ENCODE peak calls at places on chromosome 7, in seven cellular contexts. U is IMR-90, A is H1, D is H9, Q is neuronal stem cell, W is mesenchymal stem cell, H is trophoblast cell. Y is an unnamed sample.

GRCh38 chr7:24963218-24963617 is 16.8 kb downstream of the OSBPL3 start:
- DNase-seq in U (peak; percentile 32), A (no peak), D (no peak), Q (no peak), W (peak; percentile 45), H (peak; percentile 34), Y (no peak)

GRCh38 chr7:21550821-21551531 is 8.1 kb downstream of the DNAH11 start:
- DNase-seq in U (no peak), A (no peak), D (peak; percentile 71), Q (no peak), W (no peak), H (peak; percentile 81), Y (peak; percentile 89)

GRCh38 chr7:8201846-8202441 is 60.0 kb downstream of the ICA1 start:
- DNase-seq in U (no peak), A (no peak), D (no peak), Q (no peak), W (no peak), H (no peak), Y (no peak)

GRCh38 chr7:155303039-155303593 is 5.4 kb downstream of the INSIG1 start:
- DNase-seq in U (no peak), A (no peak), D (no peak), Q (no peak), W (no peak), H (no peak), Y (no peak)

GRCh38 chr7:116679495-116679894 is 7.5 kb downstream of the MET start:
- DNase-seq in U (no peak), A (no peak), D (no peak), Q (no peak), W (no peak), H (no peak), Y (no peak)

GRCh38 chr7:97733276-97734206 is 1.7 kb downstream of the TAC1 start:
- DNase-seq in U (no peak), A (no peak), D (peak; percentile 64), Q (peak; percentile 54), W (no peak), H (no peak), Y (peak; percentile 62)

GRCh38 chr7:71414490-71414889 is 282.5 kb downstream of the GALNT17 start:
- DNase-seq in U (no peak), A (no peak), D (no peak), Q (no peak), W (no peak), H (no peak), Y (no peak)

GRCh38 chr7:91299952-91300775 is 35.9 kb downstream of the FZD1 start:
- DNase-seq in U (no peak), A (no peak), D (no peak), Q (no peak), W (no peak), H (peak; percentile 33), Y (no peak)

GRCh38 chr7:64101943-64102655 is 56.9 kb downstream of the ZNF727 start:
- DNase-seq in U (no peak), A (no peak), D (no peak), Q (no peak), W (no peak), H (no peak), Y (no peak)

GRCh38 chr7:117281562-117281961 is 41.3 kb downstream of the WNT2 start:
- DNase-seq in U (no peak), A (no peak), D (no peak), Q (no peak), W (peak; percentile 16), H (no peak), Y (no peak)

GRCh38 chr7:75966209-75966961 is 28.0 kb downstream of the TMEM120A start:
- DNase-seq in U (no peak), A (no peak), D (no peak), Q (no peak), W (no peak), H (peak; percentile 40), Y (no peak)

GRCh38 chr7:137564677-137565076 is 221.1 kb upstream of the PTN start:
- DNase-seq in U (no peak), A (peak; percentile 9), D (peak; percentile 66), Q (no peak), W (no peak), H (no peak), Y (peak; percentile 29)

GRCh38 chr7:73811760-73812168 is 19.0 kb upstream of the CLDN4 start:
- DNase-seq in U (peak; percentile 41), A (peak; percentile 56), D (peak; percentile 89), Q (no peak), W (peak; percentile 70), H (peak; percentile 91), Y (peak; percentile 85)

GRCh38 chr7:22150221-22150620 is 204.5 kb upstream of the CDCA7L start:
- DNase-seq in U (peak; percentile 13), A (no peak), D (no peak), Q (no peak), W (no peak), H (peak; percentile 87), Y (no peak)

GRCh38 chr7:79050592-79050991 is 402.9 kb downstream of the MAGI2 start:
- DNase-seq in U (peak; percentile 73), A (no peak), D (no peak), Q (no peak), W (peak; percentile 26), H (peak; percentile 63), Y (no peak)

GRCh38 chr7:14720792-14721191 is 181.8 kb downstream of the DGKB start:
- DNase-seq in U (no peak), A (no peak), D (no peak), Q (no peak), W (no peak), H (no peak), Y (no peak)

GRCh38 chr7:152523916-152524315 is 88.1 kb upstream of the KMT2C start:
- DNase-seq in U (no peak), A (no peak), D (no peak), Q (no peak), W (no peak), H (no peak), Y (no peak)

GRCh38 chr7:28112056-28112455 is 68.5 kb downstream of the JAZF1 start:
- DNase-seq in U (no peak), A (no peak), D (no peak), Q (no peak), W (no peak), H (no peak), Y (no peak)

GRCh38 chr7:132446265-132446664 is 130.0 kb downstream of the PLXNA4 start:
- DNase-seq in U (no peak), A (no peak), D (no peak), Q (no peak), W (no peak), H (no peak), Y (no peak)

GRCh38 chr7:132437730-132438129 is 138.5 kb downstream of the PLXNA4 start:
- DNase-seq in U (no peak), A (no peak), D (no peak), Q (no peak), W (peak; percentile 18), H (no peak), Y (no peak)

GRCh38 chr7:132443776-132444520 is 132.3 kb downstream of the PLXNA4 start:
- DNase-seq in U (no peak), A (no peak), D (no peak), Q (no peak), W (no peak), H (no peak), Y (no peak)

GRCh38 chr7:132440126-132440525 is 136.1 kb downstream of the PLXNA4 start:
- DNase-seq in U (no peak), A (no peak), D (no peak), Q (no peak), W (no peak), H (no peak), Y (no peak)

GRCh38 chr7:132441935-132442334 is 134.3 kb downstream of the PLXNA4 start:
- DNase-seq in U (no peak), A (no peak), D (no peak), Q (no peak), W (no peak), H (no peak), Y (no peak)
- H3K4me1 ChIP-seq in U (no peaks in the 10 kb centered on the region), A (peaks cover 2% of the 10 kb centered on the region), D (peaks cover 4% of the 10 kb centered on the region), Q (no peaks in the 10 kb centered on the region), W (no peaks in the 10 kb centered on the region), H (no peaks in the 10 kb centered on the region), Y (peaks cover 2% of the 10 kb centered on the region)

GRCh38 chr7:45296748-45297147 is 139.2 kb downstream of the RAMP3 start:
- DNase-seq in U (no peak), A (no peak), D (no peak), Q (no peak), W (no peak), H (no peak), Y (no peak)
- H3K18ac ChIP-seq in U (no peak overlapping the region), A (no peak overlapping the region), D (no peak overlapping the region), Q (no peak overlapping the region), W (no peak overlapping the region), H (no peak overlapping the region), Y (no peak overlapping the region)

DNA sequence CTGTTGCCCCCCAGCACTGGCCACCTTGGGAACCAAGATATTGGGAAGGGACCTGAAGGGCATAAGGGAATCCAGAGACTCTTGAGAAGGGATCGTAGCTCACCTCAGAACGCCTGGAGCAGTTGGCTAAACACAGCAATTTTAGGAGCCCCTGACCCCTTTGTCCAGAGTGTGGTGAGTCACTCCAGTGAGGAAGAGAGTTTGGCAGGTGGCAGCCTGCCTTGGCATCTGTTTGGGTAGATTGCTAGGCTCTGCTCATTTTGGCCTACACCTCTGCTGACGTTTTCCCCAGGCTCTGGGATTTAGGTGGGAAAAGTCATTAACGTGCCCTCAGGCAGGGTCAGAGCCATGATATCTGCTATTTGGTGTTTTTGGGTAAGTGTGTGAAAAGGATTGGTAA is 100.6 kb downstream of the GRB10 start:
- DNase-seq in U (no peak), A (no peak), D (no peak), Q (no peak), W (no peak), H (no peak), Y (no peak)
- H3K4me1 ChIP-seq in U (peaks cover 3% of the 10 kb centered on the region), A (peaks cover 3% of the 10 kb centered on the region), D (no peaks in the 10 kb centered on the region), Q (no peaks in the 10 kb centered on the region), W (peaks cover 4% of the 10 kb centered on the region), H (peaks cover 7% of the 10 kb centered on the region), Y (no peaks in the 10 kb centered on the region)

GRCh38 chr7:2037805-2038635 is 194.7 kb downstream of the MAD1L1 start:
- DNase-seq in U (peak; percentile 80), A (no peak), D (no peak), Q (no peak), W (peak; percentile 33), H (no peak), Y (peak; percentile 13)

GRCh38 chr7:2034291-2035201 is 198.2 kb downstream of the MAD1L1 start:
- DNase-seq in U (no peak), A (no peak), D (no peak), Q (no peak), W (no peak), H (no peak), Y (no peak)

GRCh38 chr7:2038876-2039728 is 193.6 kb downstream of the MAD1L1 start:
- DNase-seq in U (no peak), A (no peak), D (no peak), Q (no peak), W (no peak), H (no peak), Y (no peak)

GRCh38 chr7:2036786-2037185 is 196.0 kb downstream of the MAD1L1 start:
- DNase-seq in U (no peak), A (no peak), D (no peak), Q (no peak), W (no peak), H (no peak), Y (no peak)

DNA sequence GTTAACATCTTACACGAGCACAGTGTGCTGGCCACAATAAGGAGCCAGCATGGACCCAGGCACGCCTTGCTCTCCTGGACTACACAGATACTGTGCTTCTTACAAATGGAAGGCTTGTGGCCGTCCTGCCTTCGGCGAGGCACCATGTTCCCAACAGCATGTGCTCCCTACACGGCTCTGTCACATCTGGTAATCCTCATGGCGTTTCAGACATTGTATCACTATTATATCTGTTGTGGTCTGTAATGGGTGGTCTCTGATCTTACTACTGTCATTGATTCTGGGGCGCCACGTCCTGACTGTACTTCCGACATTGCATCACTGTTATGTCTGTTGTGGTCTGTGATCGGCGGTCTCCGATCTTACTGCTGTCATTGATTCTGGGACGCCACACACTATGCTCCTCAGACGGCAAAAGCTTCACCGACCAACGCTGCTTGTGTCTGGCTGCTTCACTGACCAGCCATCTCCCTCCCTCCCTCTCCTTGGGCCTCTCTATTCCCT is 195.4 kb downstream of the MAD1L1 start:
- DNase-seq in U (peak; percentile 44), A (no peak), D (no peak), Q (no peak), W (no peak), H (no peak), Y (no peak)
- H3K18ac ChIP-seq in U (peak overlapping the region; percentile 5), A (no peak overlapping the region), D (no peak overlapping the region), Q (peak overlapping the region; percentile 5), W (no peak overlapping the region), H (no peak overlapping the region), Y (no peak overlapping the region)

Y was measured in mesendoderm.